ENCODE peak calls at places on chromosomes 4 and X, in six cellular contexts. L, C, Z, I, T and J are unnamed samples.

GRCh38 chr4:24771241-24771640 is 24.1 kb upstream of the SOD3 start:
- DNase-seq in L (no peak), C (no peak), Z (no peak), I (no peak), T (no peak), J (no peak)

GRCh38 chrX:153831435-153832150 is 1.2 kb upstream of the PDZD4 start:
- DNase-seq in L (no peak), C (no peak), Z (no peak), I (no peak), T (no peak), J (no peak)

GRCh38 chrX:130552444-130553073 is 150.8 kb downstream of the RBMX2 start:
- DNase-seq in L (no peak), C (no peak), Z (no peak), I (no peak), T (no peak), J (no peak)

GRCh38 chrX:110310000-110310790 is 7.7 kb downstream of the AMMECR1 start:
- DNase-seq in L (no peak), C (no peak), Z (no peak), I (no peak), T (no peak), J (no peak)

GRCh38 chr4:169327951-169328350 is 57.2 kb upstream of the SH3RF1 start:
- DNase-seq in L (no peak), C (no peak), Z (no peak), I (no peak), T (no peak), J (no peak)

GRCh38 chrX:113699939-113700338 is 859.3 kb upstream of the AMOT start:
- DNase-seq in L (no peak), C (no peak), Z (no peak), I (no peak), T (no peak), J (no peak)

GRCh38 chrX:149045645-149046210 is 459.4 kb downstream of the IDS start:
- DNase-seq in L (no peak), C (no peak), Z (no peak), I (no peak), T (no peak), J (no peak)

GRCh38 chr4:38563703-38564490 is 100.1 kb upstream of the KLF3 start:
- DNase-seq in L (peak), C (no peak), Z (no peak), I (no peak), T (no peak), J (no peak)

GRCh38 chr4:1241936-1242505 is 6.9 kb downstream of the CTBP1 start:
- DNase-seq in L (no peak), C (no peak), Z (no peak), I (no peak), T (peak), J (peak)

GRCh38 chr4:140367738-140368137 is 5.7 kb upstream of the SCOC start:
- DNase-seq in L (no peak), C (no peak), Z (no peak), I (no peak), T (no peak), J (no peak)

GRCh38 chr4:125268065-125268755 is 46.5 kb upstream of the FAT4 start:
- DNase-seq in L (no peak), C (no peak), Z (no peak), I (no peak), T (no peak), J (no peak)

GRCh38 chr4:80306255-80306654 is 29.3 kb upstream of the CFAP299 start:
- DNase-seq in L (no peak), C (no peak), Z (no peak), I (no peak), T (no peak), J (no peak)

GRCh38 chr4:3366893-3367775 is 74.3 kb downstream of the RGS12 start:
- DNase-seq in L (no peak), C (no peak), Z (no peak), I (no peak), T (no peak), J (no peak)

GRCh38 chrX:118178450-118178849 is 61.8 kb upstream of the KLHL13 start:
- DNase-seq in L (no peak), C (no peak), Z (no peak), I (no peak), T (no peak), J (no peak)

GRCh38 chr4:76857010-76857409 is 40.9 kb downstream of the SOWAHB start:
- DNase-seq in L (no peak), C (no peak), Z (no peak), I (no peak), T (no peak), J (no peak)

GRCh38 chrX:19121898-19122640 is at the start of gene ADGRG2:
- DNase-seq in L (no peak), C (peak), Z (no peak), I (no peak), T (peak), J (peak)

GRCh38 chrX:153606503-153606902 is 7.6 kb upstream of the CCNQ start:
- DNase-seq in L (no peak), C (no peak), Z (no peak), I (no peak), T (no peak), J (no peak)